ENCODE peak calls at places on chromosomes 1 and 21, in eight cellular contexts. B, K, A, C, S, M, Y and N are unnamed samples.

GRCh38 chr1:118985611-118986290 is 2.4 kb downstream of the TBX15 start:
- DNase-seq in B (no peak), K (no peak), A (no peak), C (no peak), S (no peak), M (no peak), Y (no peak), N (no peak)

GRCh38 chr1:235995511-235995910 is 69.4 kb downstream of the NID1 start:
- DNase-seq in B (no peak), K (no peak), A (no peak), C (no peak), S (no peak), M (no peak), Y (no peak), N (no peak)

GRCh38 chr1:115641762-115642167 is at the start of gene VANGL1:
- DNase-seq in B (peak; percentile 16), K (peak; percentile 49), A (peak; percentile 94), C (no peak), S (peak; percentile 48), M (no peak), Y (no peak), N (no peak)

GRCh38 chr1:1972976-1973715 is 30.4 kb downstream of the CFAP74 start:
- DNase-seq in B (no peak), K (no peak), A (no peak), C (no peak), S (no peak), M (no peak), Y (no peak), N (no peak)

GRCh38 chr1:81695741-81696140 is 105.0 kb upstream of the ADGRL2 start:
- DNase-seq in B (no peak), K (peak; percentile 81), A (no peak), C (no peak), S (no peak), M (no peak), Y (no peak), N (no peak)

GRCh38 chr1:153390938-153391710 is at the start of gene S100A8:
- DNase-seq in B (no peak), K (no peak), A (no peak), C (no peak), S (no peak), M (no peak), Y (no peak), N (no peak)

GRCh38 chr1:226126824-226127591 is 59.5 kb downstream of the ACBD3 start:
- DNase-seq in B (no peak), K (no peak), A (no peak), C (no peak), S (no peak), M (no peak), Y (no peak), N (no peak)

GRCh38 chr1:167033646-167034045 is 44.6 kb downstream of the MAEL start:
- DNase-seq in B (no peak), K (no peak), A (no peak), C (no peak), S (no peak), M (no peak), Y (no peak), N (no peak)

GRCh38 chr21:46527801-46528200 is 69.1 kb downstream of the DIP2A start:
- DNase-seq in B (no peak), K (no peak), A (no peak), C (no peak), S (no peak), M (no peak), Y (no peak), N (no peak)

GRCh38 chr1:56508523-56508983 is 70.8 kb downstream of the PLPP3 start:
- DNase-seq in B (no peak), K (peak; percentile 53), A (no peak), C (no peak), S (no peak), M (no peak), Y (no peak), N (no peak)

GRCh38 chr1:83626603-83627002 is 372.3 kb downstream of the TTLL7 start:
- DNase-seq in B (no peak), K (no peak), A (no peak), C (no peak), S (no peak), M (no peak), Y (peak; percentile 3), N (no peak)

GRCh38 chr1:27539901-27540861 is 50.2 kb upstream of the WASF2 start:
- DNase-seq in B (no peak), K (peak; percentile 75), A (no peak), C (no peak), S (no peak), M (no peak), Y (no peak), N (no peak)

GRCh38 chr1:202289009-202289408 is 52.7 kb downstream of the UBE2T start:
- DNase-seq in B (no peak), K (no peak), A (no peak), C (no peak), S (no peak), M (no peak), Y (no peak), N (no peak)

GRCh38 chr21:14285147-14285546 is 69.2 kb downstream of the RBM11 start:
- DNase-seq in B (no peak), K (no peak), A (no peak), C (no peak), S (no peak), M (no peak), Y (no peak), N (no peak)

GRCh38 chr21:35172231-35172630 is 123.1 kb upstream of the RUNX1 start:
- DNase-seq in B (no peak), K (no peak), A (no peak), C (no peak), S (no peak), M (no peak), Y (no peak), N (peak; percentile 26)

GRCh38 chr21:34844033-34844923 is 175.5 kb downstream of the CLIC6 start:
- DNase-seq in B (no peak), K (peak; percentile 71), A (no peak), C (no peak), S (no peak), M (no peak), Y (no peak), N (no peak)

GRCh38 chr1:31203215-31203614 is 36.5 kb downstream of the NKAIN1 start:
- DNase-seq in B (no peak), K (no peak), A (no peak), C (peak; percentile 67), S (no peak), M (no peak), Y (no peak), N (no peak)

GRCh38 chr1:223046011-223046410 is 97.0 kb downstream of the TLR5 start:
- DNase-seq in B (no peak), K (no peak), A (no peak), C (no peak), S (no peak), M (no peak), Y (no peak), N (no peak)

GRCh38 chr1:205441318-205441633 is 14.6 kb downstream of the BLACAT1 start:
- DNase-seq in B (no peak), K (no peak), A (no peak), C (no peak), S (no peak), M (no peak), Y (no peak), N (no peak)

GRCh38 chr1:3002349-3003038 is 18.8 kb upstream of the ACTRT2 start:
- DNase-seq in B (no peak), K (no peak), A (no peak), C (no peak), S (no peak), M (no peak), Y (no peak), N (no peak)